ENCODE peak calls at places on chromosomes 4 and X, in five cellular contexts. K, Z, M, I and L are unnamed samples.
A peak's percentile ranks its signal among the peaks of the same experiment; 100 is the strongest.

GRCh38 chr4:128556756-128557155 is 252.7 kb upstream of the JADE1 start:
- DNase-seq in K (no peak), M (no peak), I (no peak), Z (no peak), L (no peak)

GRCh38 chr4:110865611-110866254 is 242.9 kb upstream of the PITX2 start:
- DNase-seq in Z (no peak), M (no peak), I (no peak), K (no peak), L (no peak)

GRCh38 chrX:42497356-42497755 is 280.6 kb downstream of the PPP1R2C start:
- DNase-seq in M (no peak), Z (no peak), K (no peak), I (no peak), L (no peak)

GRCh38 chr4:151359576-151359975 is 34.2 kb upstream of the SH3D19 start:
- DNase-seq in M (no peak), I (no peak), Z (no peak), K (no peak), L (no peak)

GRCh38 chr4:20305976-20306375 is 54.3 kb downstream of the SLIT2 start:
- DNase-seq in I (no peak), Z (no peak), K (no peak), M (no peak), L (no peak)

GRCh38 chr4:76293705-76294274 is 12.7 kb upstream of the STBD1 start:
- DNase-seq in M (no peak), I (no peak), Z (no peak), K (no peak), L (no peak)

GRCh38 chr4:79078339-79078738 is 139.1 kb upstream of the PAQR3 start:
- DNase-seq in I (no peak), Z (no peak), K (no peak), M (no peak), L (no peak)

GRCh38 chrX:133265331-133265730 is 47.2 kb upstream of the TFDP3 start:
- DNase-seq in K (no peak), M (no peak), Z (no peak), I (no peak), L (peak; percentile 60)

GRCh38 chr4:120078216-120078615 is 11.6 kb upstream of the MAD2L1 start:
- DNase-seq in K (no peak), M (no peak), Z (no peak), I (no peak), L (no peak)

GRCh38 chrX:69065451-69065850 is 99.8 kb downstream of the PJA1 start:
- DNase-seq in K (no peak), I (no peak), Z (no peak), M (no peak), L (no peak)

GRCh38 chr4:82599336-82599735 is 37.5 kb upstream of the TMEM150C start:
- DNase-seq in Z (no peak), I (no peak), M (no peak), K (no peak), L (no peak)

GRCh38 chr4:3220586-3221494 is 28.1 kb upstream of the MSANTD1 start:
- DNase-seq in M (no peak), Z (no peak), K (no peak), I (no peak), L (no peak)

GRCh38 chr4:123325241-123325681 is 71.3 kb upstream of the SPRY1 start:
- DNase-seq in I (no peak), K (no peak), Z (no peak), M (no peak), L (no peak)

GRCh38 chrX:46913710-46914109 is 1.5 kb downstream of the JADE3 start:
- DNase-seq in Z (no peak), I (no peak), M (no peak), K (no peak), L (no peak)

GRCh38 chr4:185470503-185471195 is 884 bp downstream of the CCDC110 start:
- DNase-seq in Z (peak; percentile 21), M (no peak), I (peak; percentile 5), K (no peak), L (peak; percentile 81)

GRCh38 chr4:27819261-27819660 is 958.6 kb downstream of the STIM2 start:
- DNase-seq in K (no peak), M (no peak), I (no peak), Z (no peak), L (no peak)

GRCh38 chr4:182144621-182145359 is 98.4 kb upstream of the TENM3 start:
- DNase-seq in M (no peak), Z (no peak), K (no peak), I (no peak), L (no peak)

GRCh38 chr4:156710571-156711195 is 260.9 kb downstream of the PDGFC start:
- DNase-seq in I (no peak), K (no peak), M (no peak), Z (no peak), L (no peak)

GRCh38 chrX:3748052-3748559 is 34.7 kb upstream of the PRKX start:
- DNase-seq in I (no peak), Z (no peak), M (no peak), K (no peak), L (no peak)

GRCh38 chrX:53483838-53484420 is 49.8 kb upstream of the HSD17B10 start:
- DNase-seq in M (no peak), I (no peak), K (no peak), Z (no peak), L (no peak)

GRCh38 chrX:151015684-151016083 is 32.5 kb downstream of the HMGB3 start:
- DNase-seq in M (no peak), Z (no peak), K (no peak), I (no peak), L (no peak)

GRCh38 chr4:102430511-102430910 is 70.6 kb upstream of the NFKB1 start:
- DNase-seq in M (no peak), K (no peak), I (no peak), Z (no peak), L (no peak)

GRCh38 chr4:40844261-40844660 is 94.5 kb downstream of the NSUN7 start:
- DNase-seq in M (no peak), K (no peak), Z (no peak), I (no peak), L (no peak)

GRCh38 chr4:182190306-182190705 is 52.9 kb upstream of the TENM3 start:
- DNase-seq in K (no peak), M (no peak), Z (no peak), I (no peak), L (no peak)

GRCh38 chr4:81019016-81019415 is 11.5 kb upstream of the BMP3 start:
- DNase-seq in M (no peak), I (no peak), K (no peak), Z (no peak), L (no peak)

GRCh38 chr4:89110986-89111832 is at the start of gene TIGD2:
- DNase-seq in M (peak; percentile 83), K (peak; percentile 92), I (peak; percentile 80), Z (peak; percentile 80), L (peak; percentile 95)

GRCh38 chr4:100907465-100908454 is 389.9 kb upstream of the EMCN start:
- DNase-seq in Z (no peak), K (no peak), I (no peak), M (no peak), L (no peak)

GRCh38 chrX:150051096-150051495 is 112.8 kb upstream of the EOLA2 start:
- DNase-seq in M (no peak), K (no peak), Z (no peak), I (no peak), L (no peak)

GRCh38 chr4:156346959-156347385 is 393.3 kb upstream of the CTSO start:
- DNase-seq in I (no peak), K (no peak), M (no peak), Z (no peak), L (no peak)

GRCh38 chr4:170091069-170091696 is 1.4 kb upstream of the AADAT start:
- DNase-seq in K (no peak), Z (no peak), M (no peak), I (no peak), L (peak; percentile 71)

GRCh38 chr4:56414135-56414675 is 21.2 kb downstream of the PPAT start:
- DNase-seq in M (no peak), I (no peak), Z (no peak), K (no peak), L (no peak)

GRCh38 chr4:69194166-69194565 is 20.4 kb downstream of the UGT2B11 start:
- DNase-seq in I (no peak), M (no peak), Z (no peak), K (no peak), L (no peak)

GRCh38 chr4:95505801-95506200 is 43.0 kb downstream of the UNC5C start:
- DNase-seq in Z (no peak), M (no peak), I (no peak), K (no peak), L (no peak)

GRCh38 chrX:13983734-13984133 is 46.0 kb downstream of the GEMIN8 start:
- DNase-seq in M (no peak), I (no peak), Z (no peak), K (no peak), L (no peak)

GRCh38 chr4:173415092-173415491 is 16.2 kb upstream of the SCRG1 start:
- DNase-seq in I (no peak), K (no peak), Z (no peak), M (no peak), L (no peak)

GRCh38 chr4:184282895-184283654 is 65.4 kb upstream of the ENPP6 start:
- DNase-seq in K (peak; percentile 55), Z (no peak), I (no peak), M (no peak), L (no peak)